ENCODE peak calls at places on chromosomes 16 and 17, in eight cellular contexts. H is heart left ventricle, U is AG10803, Z is activated B cell treated with CpG ODN at 0.5 μM for 24 hours, G is colonic mucosa, V is WERI-Rb-1, B is H1, K is RWPE1. N is an unnamed sample.

GRCh38 chr17:42778570-42778969 is 1.8 kb upstream of the WNK4 start:
- DNase-seq in H (no peak), U (no peak), Z (no peak), G (no peak), V (no peak), B (no peak), K (no peak), N (no peak)

GRCh38 chr16:50273382-50273690 is 7.0 kb downstream of the ADCY7 start:
- DNase-seq in H (no peak), U (no peak), Z (no peak), G (no peak), V (no peak), B (no peak), K (no peak), N (no peak)

GRCh38 chr16:81106826-81107503 is 10.8 kb upstream of the GCSH start:
- DNase-seq in H (no peak), U (peak; percentile 12), Z (no peak), G (no peak), V (no peak), B (no peak), K (no peak), N (no peak)

GRCh38 chr16:55052335-55053070 is 121.8 kb downstream of the IRX5 start:
- DNase-seq in H (no peak), U (no peak), Z (no peak), G (no peak), V (no peak), B (no peak), K (no peak), N (peak; percentile 45)

GRCh38 chr16:88870608-88871348 is 4.3 kb upstream of the PABPN1L start:
- DNase-seq in H (no peak), U (no peak), Z (no peak), G (no peak), V (peak; percentile 53), B (no peak), K (no peak), N (no peak)

GRCh38 chr17:74842146-74842598 is 17.5 kb downstream of the GRIN2C start:
- DNase-seq in H (no peak), U (no peak), Z (no peak), G (no peak), V (peak; percentile 70), B (no peak), K (no peak), N (no peak)

GRCh38 chr16:85902366-85903155 is 3.6 kb downstream of the IRF8 start:
- DNase-seq in H (no peak), U (no peak), Z (peak; percentile 66), G (no peak), V (peak; percentile 44), B (no peak), K (no peak), N (no peak)

GRCh38 chr17:37676115-37676925 is 33.1 kb upstream of the DDX52 start:
- DNase-seq in H (no peak), U (peak; percentile 37), Z (no peak), G (peak; percentile 72), V (no peak), B (no peak), K (no peak), N (no peak)

GRCh38 chr17:74002241-74002640 is 201.2 kb upstream of the RPL38 start:
- DNase-seq in H (no peak), U (no peak), Z (no peak), G (no peak), V (no peak), B (no peak), K (no peak), N (no peak)

GRCh38 chr17:66165537-66166123 is 26.3 kb downstream of the CEP112 start:
- DNase-seq in H (no peak), U (peak; percentile 66), Z (no peak), G (no peak), V (no peak), B (no peak), K (peak; percentile 54), N (no peak)

DNA sequence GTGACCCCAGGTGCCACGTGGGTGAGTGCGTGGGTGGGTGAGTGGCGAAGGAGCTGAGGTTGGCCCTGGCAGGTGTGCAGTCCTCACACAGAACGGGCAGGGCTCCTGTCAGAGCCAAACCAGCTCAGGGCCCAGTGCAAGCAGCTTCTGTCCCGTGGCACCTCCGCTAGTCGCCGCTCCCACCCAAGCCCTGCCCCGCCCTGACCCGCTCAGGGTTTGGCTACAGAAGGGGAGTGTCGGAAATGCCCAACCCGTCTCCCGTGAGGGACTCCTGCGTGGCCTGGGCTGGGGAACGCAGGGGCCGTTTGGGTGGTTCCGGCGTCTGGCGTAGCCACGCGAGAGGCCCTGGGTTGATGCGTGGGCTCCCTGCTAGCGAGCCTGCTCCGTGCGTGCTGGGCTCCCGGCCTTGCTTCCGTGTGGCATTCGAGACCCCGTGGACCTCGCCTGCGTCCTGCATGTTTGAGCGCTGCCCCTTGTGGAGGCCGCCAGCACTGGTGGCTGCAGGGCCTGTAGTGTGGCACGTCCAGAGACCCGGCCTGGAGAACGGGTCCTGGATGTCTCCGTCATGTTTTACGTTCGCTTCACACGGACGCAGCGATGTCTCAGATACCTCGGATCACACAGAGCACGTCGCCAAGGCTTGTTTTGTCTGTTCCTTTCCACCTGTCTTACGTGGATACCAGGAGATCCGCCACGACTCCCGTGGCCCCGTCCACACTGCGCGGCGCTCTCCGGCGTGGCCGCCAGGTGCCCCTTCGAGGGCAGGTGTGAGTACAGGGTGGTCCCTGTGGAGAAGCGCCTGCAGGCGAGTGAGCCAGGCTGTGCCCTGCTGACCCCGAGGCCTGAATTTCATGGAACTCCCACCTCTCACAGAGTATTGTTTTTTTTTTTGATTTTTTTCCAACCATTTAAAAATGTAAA is 10.2 kb downstream of the CAPN15 start:
- DNase-seq in H (no peak), U (no peak), Z (no peak), G (no peak), V (no peak), B (no peak), K (no peak), N (no peak)
- TF ChIP-seq CTCF in H (no peak), U (no peak), Z (no peak), G (no peak), V (peak; percentile 48), B (peak; percentile 51), K (no peak), N (peak; percentile 41)

DNA sequence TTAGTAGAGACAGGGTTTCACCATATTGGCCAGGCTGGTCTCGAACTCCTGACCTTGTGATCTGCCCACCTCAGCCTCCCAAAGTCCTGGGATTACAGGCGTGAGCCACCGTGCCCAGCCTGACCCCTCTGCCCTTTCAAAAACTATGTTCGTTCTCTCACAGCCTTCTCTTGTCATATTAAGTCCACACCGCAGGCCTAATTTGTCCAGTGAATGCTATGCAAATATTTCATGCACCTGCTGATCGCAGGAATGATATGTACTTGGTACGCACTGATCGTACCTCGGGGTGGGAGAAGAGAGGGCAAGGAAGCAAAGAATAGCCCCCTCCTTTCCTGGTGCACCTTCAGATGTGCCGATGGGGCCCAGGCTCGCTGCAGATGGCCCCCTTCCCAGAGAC is 3.0 kb upstream of the BIRC5 start:
- DNase-seq in H (no peak), U (no peak), Z (no peak), G (no peak), V (no peak), B (no peak), K (no peak), N (no peak)
- TF ChIP-seq CTCF in H (no peak), U (no peak), Z (no peak), G (no peak), V (no peak), B (no peak), K (no peak), N (no peak)

GRCh38 chr16:9602201-9602600 is 510.8 kb downstream of the HAPSTR1 start:
- DNase-seq in H (no peak), U (no peak), Z (no peak), G (no peak), V (no peak), B (no peak), K (no peak), N (no peak)
- TF ChIP-seq CTCF in H (no peak), U (no peak), Z (no peak), G (no peak), V (no peak), B (no peak), K (no peak), N (no peak)

DNA sequence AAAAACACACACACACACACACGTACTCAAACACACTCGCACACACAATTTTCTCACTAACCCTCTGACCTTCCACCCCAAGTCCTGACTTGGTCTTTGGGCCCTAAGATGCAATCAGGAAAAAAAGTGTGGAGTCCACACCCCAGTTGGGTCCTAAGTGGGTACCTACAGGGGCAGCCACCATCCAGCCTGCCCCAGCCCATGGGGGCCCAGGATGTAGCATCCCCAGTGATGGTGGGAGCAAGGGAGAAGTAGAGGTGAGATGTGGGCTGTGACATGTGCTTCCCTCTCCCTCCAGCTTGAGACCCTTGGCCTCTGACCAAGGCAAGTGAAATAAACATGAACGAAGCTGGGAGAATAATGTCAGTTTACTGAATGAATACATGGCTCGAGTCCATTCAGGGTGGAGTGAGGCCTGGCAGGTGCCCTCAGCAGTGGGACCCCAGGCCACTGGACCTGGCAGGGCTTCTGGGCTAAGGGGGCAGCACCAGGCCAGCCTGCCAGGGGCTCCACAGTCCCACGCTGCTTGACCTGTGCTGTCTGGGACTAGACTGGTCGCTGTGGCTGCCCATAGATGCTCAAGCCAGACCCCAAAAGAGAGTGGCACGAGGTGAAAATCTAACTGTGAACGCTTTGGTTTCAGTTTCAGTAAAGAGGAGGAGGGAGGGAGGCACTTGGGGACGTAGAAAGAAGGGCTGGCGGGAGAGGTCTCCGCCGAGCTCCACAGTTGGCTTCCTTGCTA is 73.7 kb downstream of the MRC2 start:
- DNase-seq in H (no peak), U (no peak), Z (no peak), G (no peak), V (no peak), B (no peak), K (no peak), N (no peak)
- TF ChIP-seq CTCF in H (no peak), U (no peak), Z (no peak), G (no peak), V (no peak), B (no peak), K (no peak), N (no peak)

DNA sequence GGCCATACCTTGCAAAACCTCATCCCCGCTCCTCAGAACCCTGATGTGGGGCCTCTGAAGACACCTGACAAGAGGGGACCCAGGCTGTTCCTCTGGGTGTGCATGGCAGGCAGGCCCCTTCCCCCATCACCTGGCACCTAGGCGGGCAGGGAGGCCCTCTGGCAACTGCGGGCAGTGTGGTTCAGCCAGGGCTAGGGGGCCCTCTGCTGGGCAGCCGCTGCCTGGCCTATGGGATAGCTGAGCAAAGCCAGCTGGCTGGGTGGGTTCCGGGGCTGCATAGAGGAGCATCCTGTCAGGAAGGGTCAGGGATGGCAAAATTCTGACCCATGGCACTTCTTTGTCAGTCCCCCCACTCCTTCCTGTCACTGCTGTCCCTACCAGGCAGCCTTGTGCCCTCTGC is 228.7 kb upstream of the ASIC2 start:
- DNase-seq in H (no peak), U (no peak), Z (no peak), G (peak; percentile 23), V (peak; percentile 71), B (peak; percentile 87), K (peak; percentile 34), N (no peak)
- TF ChIP-seq CTCF in H (peak; percentile 29), U (no peak), Z (no peak), G (no peak), V (peak; percentile 96), B (peak; percentile 87), K (peak; percentile 7), N (peak; percentile 53)

N was measured in type B pancreatic cell.